ENCODE peak calls at places on chromosomes 16 and 17, in seven cellular contexts. G is RWPE1; P is HCT116; D is left lung; O is MM.1S; E is A549; T is activated CD4-positive, alpha-beta T cell treated with anti-CD3 and anti-CD28 coated beads for 48 hours. F is an unnamed sample.

GRCh38 chr17:81418710-81419332 is 23.6 kb downstream of the BAHCC1 start:
- DNase-seq in G (no peak), P (no peak), D (no peak), O (no peak), E (no peak), T (no peak), F (no peak)

GRCh38 chr17:50693041-50693682 is 14.6 kb downstream of the ANKRD40 start:
- DNase-seq in G (no peak), P (no peak), D (no peak), O (no peak), E (peak), T (no peak), F (no peak)

GRCh38 chr16:66859397-66860068 is 15.3 kb downstream of the CA7 start:
- DNase-seq in G (no peak), P (no peak), D (no peak), O (no peak), E (no peak), T (no peak), F (no peak)

GRCh38 chr16:87945351-87946042 is 5.7 kb upstream of the BANP start:
- DNase-seq in G (peak), P (peak), D (peak), O (no peak), E (no peak), T (peak), F (no peak)

GRCh38 chr16:3469736-3470135 is 25.6 kb downstream of the C16orf90 start:
- DNase-seq in G (no peak), P (no peak), D (no peak), O (no peak), E (no peak), T (no peak), F (no peak)

GRCh38 chr17:40086150-40087044 is 14.0 kb downstream of the NR1D1 start:
- DNase-seq in G (no peak), P (no peak), D (no peak), O (peak), E (peak), T (peak), F (peak)

GRCh38 chr17:17613708-17614114 is 22.2 kb upstream of the PEMT start:
- DNase-seq in G (peak), P (peak), D (no peak), O (peak), E (peak), T (peak), F (peak)

GRCh38 chr17:57994436-57994835 is 6.4 kb upstream of the VEZF1 start:
- DNase-seq in G (no peak), P (no peak), D (no peak), O (no peak), E (no peak), T (no peak), F (no peak)

GRCh38 chr17:41627316-41628072 is 3.1 kb upstream of the KRT17 start:
- DNase-seq in G (no peak), P (no peak), D (peak), O (no peak), E (no peak), T (no peak), F (no peak)

GRCh38 chr17:16148596-16148995 is 66.7 kb downstream of the NCOR1 start:
- DNase-seq in G (no peak), P (no peak), D (no peak), O (no peak), E (no peak), T (no peak), F (no peak)

GRCh38 chr17:78990349-78991016 is 10.8 kb upstream of the LGALS3BP start:
- DNase-seq in G (no peak), P (no peak), D (peak), O (no peak), E (no peak), T (no peak), F (no peak)

GRCh38 chr17:29066053-29066452 is 23.1 kb downstream of the PIPOX start:
- DNase-seq in G (no peak), P (no peak), D (no peak), O (no peak), E (no peak), T (no peak), F (no peak)

GRCh38 chr16:48367443-48368049 is 17.7 kb downstream of the SIAH1 start:
- DNase-seq in G (no peak), P (no peak), D (no peak), O (no peak), E (no peak), T (no peak), F (no peak)

GRCh38 chr16:22887445-22887844 is 73.5 kb downstream of the HS3ST2 start:
- DNase-seq in G (no peak), P (no peak), D (no peak), O (no peak), E (no peak), T (no peak), F (no peak)

GRCh38 chr17:38577244-38577643 is 28.5 kb downstream of the SRCIN1 start:
- DNase-seq in G (no peak), P (no peak), D (no peak), O (no peak), E (no peak), T (no peak), F (no peak)